ENCODE peak calls at places on chromosomes 7 and 10, in four cellular contexts. Y, J, Q and F are unnamed samples.

GRCh38 chr10:131656009-131656408 is 244.8 kb upstream of the PPP2R2D start:
- DNase-seq in Y (no peak), Q (no peak), J (no peak), F (no peak)

GRCh38 chr7:108515013-108515412 is 10.9 kb downstream of the PNPLA8 start:
- DNase-seq in Q (no peak), J (no peak), Y (no peak), F (no peak)

GRCh38 chr7:108415821-108416536 is 40.3 kb downstream of the NRCAM start:
- DNase-seq in J (peak; percentile 20), Y (no peak), Q (no peak), F (no peak)

GRCh38 chr7:96778263-96778662 is 68.6 kb upstream of the SEM1 start:
- DNase-seq in J (peak; percentile 29), Q (no peak), Y (no peak), F (no peak)

GRCh38 chr10:77716943-77717735 is 79.5 kb upstream of the KCNMA1 start:
- DNase-seq in Y (no peak), Q (no peak), J (no peak), F (no peak)

GRCh38 chr10:131453772-131454634 is 142.5 kb upstream of the TCERG1L start:
- DNase-seq in Y (peak; percentile 86), J (peak; percentile 89), Q (no peak), F (peak; percentile 47)

GRCh38 chr10:77970869-77971803 is 44.6 kb upstream of the DLG5 start:
- DNase-seq in Q (no peak), Y (peak; percentile 53), J (peak; percentile 56), F (no peak)

GRCh38 chr7:32890010-32890552 is 1.5 kb downstream of the KBTBD2 start:
- DNase-seq in J (peak; percentile 12), Y (peak; percentile 20), Q (no peak), F (no peak)

GRCh38 chr7:142711722-142712616 is 37.3 kb upstream of the PRSS1 start:
- DNase-seq in J (peak; percentile 36), Q (no peak), Y (no peak), F (peak; percentile 33)

GRCh38 chr10:105950410-105950809 is 1214.1 kb downstream of the SORCS1 start:
- DNase-seq in J (peak; percentile 70), Y (peak; percentile 47), Q (no peak), F (no peak)

GRCh38 chr7:5296627-5297226 is 14.0 kb downstream of the SLC29A4 start:
- DNase-seq in Q (peak; percentile 43), J (peak; percentile 95), Y (no peak), F (peak; percentile 60)

GRCh38 chr7:81280531-81280930 is 361.7 kb upstream of the SEMA3C start:
- DNase-seq in Q (no peak), J (no peak), Y (no peak), F (no peak)

GRCh38 chr10:74078037-74078436 is 72.6 kb downstream of the AP3M1 start:
- DNase-seq in Q (no peak), J (no peak), Y (no peak), F (peak; percentile 51)

GRCh38 chr7:95549818-95550529 is 46.3 kb downstream of the PDK4 start:
- DNase-seq in Q (no peak), Y (peak; percentile 99), J (no peak), F (no peak)

GRCh38 chr7:30159153-30159552 is 24.4 kb downstream of the MTURN start:
- DNase-seq in Q (no peak), J (no peak), Y (no peak), F (no peak)

GRCh38 chr7:12386237-12386839 is 17.3 kb downstream of the VWDE start:
- DNase-seq in Q (no peak), Y (no peak), J (peak; percentile 25), F (no peak)

GRCh38 chr10:83935337-83935736 is 204.0 kb upstream of the GHITM start:
- DNase-seq in Y (no peak), J (no peak), Q (no peak), F (no peak)

GRCh38 chr10:122565766-122566206 is 5.2 kb downstream of the DMBT1 start:
- DNase-seq in Q (no peak), J (peak; percentile 83), Y (peak; percentile 94), F (peak; percentile 46)

GRCh38 chr7:158802535-158803199 is 26.6 kb downstream of the ESYT2 start:
- DNase-seq in J (no peak), Y (no peak), Q (no peak), F (no peak)

GRCh38 chr10:99467236-99467999 is 37.0 kb upstream of the GOT1 start:
- DNase-seq in J (peak; percentile 43), Q (no peak), Y (no peak), F (no peak)

GRCh38 chr7:36037121-36037662 is 115.9 kb upstream of the EEPD1 start:
- DNase-seq in Q (no peak), J (no peak), Y (peak; percentile 48), F (no peak)

GRCh38 chr10:113027230-113027573 is 77.2 kb downstream of the TCF7L2 start:
- DNase-seq in Q (no peak), Y (no peak), J (no peak), F (no peak)

GRCh38 chr10:101217450-101218281 is 11.6 kb downstream of the LBX1 start:
- DNase-seq in J (peak; percentile 96), Q (no peak), Y (no peak), F (no peak)

GRCh38 chr7:41921453-41921912 is 218.6 kb upstream of the INHBA start:
- DNase-seq in Y (peak; percentile 36), J (no peak), Q (no peak), F (no peak)

GRCh38 chr7:24587853-24588252 is 14.6 kb downstream of the PALS2 start:
- DNase-seq in Q (no peak), Y (no peak), J (peak; percentile 70), F (peak; percentile 31)

GRCh38 chr10:11164806-11165590 is 147.3 kb downstream of the CELF2 start:
- DNase-seq in Y (peak; percentile 91), J (peak; percentile 74), Q (peak; percentile 65), F (peak; percentile 65)

GRCh38 chr10:93074597-93075368 is 1.1 kb downstream of the CYP26A1 start:
- DNase-seq in Q (no peak), J (peak; percentile 66), Y (no peak), F (no peak)

GRCh38 chr10:113326160-113327111 is 226.4 kb upstream of the HABP2 start:
- DNase-seq in Y (peak; percentile 56), J (peak; percentile 70), Q (no peak), F (no peak)

GRCh38 chr10:116849271-116850057 is at the start of gene ENO4:
- DNase-seq in Y (peak; percentile 13), J (peak; percentile 97), Q (peak; percentile 44), F (no peak)

GRCh38 chr7:44052771-44053365 is 8.4 kb downstream of the DBNL start:
- DNase-seq in J (no peak), Q (no peak), Y (no peak), F (no peak)

GRCh38 chr10:45461034-45461433 is 87.0 kb downstream of the ALOX5 start:
- DNase-seq in J (no peak), Q (no peak), Y (no peak), F (no peak)

GRCh38 chr7:85237721-85238120 is 50.9 kb upstream of the SEMA3D start:
- DNase-seq in Q (no peak), J (no peak), Y (no peak), F (no peak)
- TF ChIP-seq CTCF in Q (no peak), J (no peak), Y (no peak), F (no peak)

GRCh38 chr7:101775181-101775580 is 42.2 kb upstream of the CUX1 start:
- DNase-seq in Y (no peak), J (no peak), Q (no peak), F (no peak)

GRCh38 chr7:101780281-101780680 is 37.1 kb upstream of the CUX1 start:
- DNase-seq in Q (no peak), Y (no peak), J (no peak), F (no peak)

GRCh38 chr7:101779267-101779666 is 38.2 kb upstream of the CUX1 start:
- DNase-seq in Y (no peak), Q (no peak), J (no peak), F (no peak)

GRCh38 chr7:101781384-101781783 is 36.0 kb upstream of the CUX1 start:
- DNase-seq in Q (no peak), J (no peak), Y (no peak), F (no peak)

DNA sequence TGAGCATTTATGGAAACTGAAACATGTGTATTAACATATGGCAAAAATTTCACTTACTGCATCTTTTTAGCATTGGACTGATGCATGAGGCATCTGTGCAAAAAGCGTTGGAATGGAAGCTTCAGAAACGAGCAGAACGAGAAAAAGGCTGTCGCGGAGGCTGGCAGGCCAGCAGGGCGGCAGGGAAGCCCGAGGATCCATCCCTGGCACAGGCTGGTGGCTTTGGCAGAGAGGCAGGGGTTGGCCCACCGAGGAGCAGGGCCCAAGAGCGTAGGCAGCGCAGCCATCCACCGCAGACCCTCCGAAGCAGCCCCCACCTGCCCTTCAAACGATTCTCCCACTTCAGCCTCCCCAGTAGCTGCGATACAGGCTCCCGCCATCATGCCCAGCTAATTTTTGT is 39.2 kb upstream of the CUX1 start:
- DNase-seq in J (no peak), Y (no peak), Q (no peak), F (no peak)
- TF ChIP-seq CTCF in J (no peak), Y (no peak), Q (no peak), F (no peak)

GRCh38 chr7:50978633-50979215 is 196.0 kb upstream of the GRB10 start:
- DNase-seq in Q (no peak), J (peak; percentile 13), Y (no peak), F (no peak)

GRCh38 chr7:50970092-50970491 is 187.4 kb upstream of the GRB10 start:
- DNase-seq in Y (no peak), Q (no peak), J (no peak), F (no peak)

GRCh38 chr7:50976064-50976463 is 193.4 kb upstream of the GRB10 start:
- DNase-seq in Q (no peak), J (no peak), Y (no peak), F (no peak)

GRCh38 chr7:50974240-50974639 is 191.5 kb upstream of the GRB10 start:
- DNase-seq in Y (no peak), Q (no peak), J (no peak), F (no peak)

GRCh38 chr7:50973814-50974213 is 191.1 kb upstream of the GRB10 start:
- DNase-seq in Q (no peak), Y (no peak), J (no peak), F (no peak)
- TF ChIP-seq CTCF in Q (no peak), Y (no peak), J (no peak), F (no peak)

GRCh38 chr10:110336111-110336721 is 31.5 kb upstream of the SMNDC1 start:
- DNase-seq in Q (no peak), Y (peak; percentile 36), J (peak; percentile 78), F (no peak)
- TF ChIP-seq CTCF in Q (no peak), Y (no peak), J (peak; percentile 28), F (no peak)

DNA sequence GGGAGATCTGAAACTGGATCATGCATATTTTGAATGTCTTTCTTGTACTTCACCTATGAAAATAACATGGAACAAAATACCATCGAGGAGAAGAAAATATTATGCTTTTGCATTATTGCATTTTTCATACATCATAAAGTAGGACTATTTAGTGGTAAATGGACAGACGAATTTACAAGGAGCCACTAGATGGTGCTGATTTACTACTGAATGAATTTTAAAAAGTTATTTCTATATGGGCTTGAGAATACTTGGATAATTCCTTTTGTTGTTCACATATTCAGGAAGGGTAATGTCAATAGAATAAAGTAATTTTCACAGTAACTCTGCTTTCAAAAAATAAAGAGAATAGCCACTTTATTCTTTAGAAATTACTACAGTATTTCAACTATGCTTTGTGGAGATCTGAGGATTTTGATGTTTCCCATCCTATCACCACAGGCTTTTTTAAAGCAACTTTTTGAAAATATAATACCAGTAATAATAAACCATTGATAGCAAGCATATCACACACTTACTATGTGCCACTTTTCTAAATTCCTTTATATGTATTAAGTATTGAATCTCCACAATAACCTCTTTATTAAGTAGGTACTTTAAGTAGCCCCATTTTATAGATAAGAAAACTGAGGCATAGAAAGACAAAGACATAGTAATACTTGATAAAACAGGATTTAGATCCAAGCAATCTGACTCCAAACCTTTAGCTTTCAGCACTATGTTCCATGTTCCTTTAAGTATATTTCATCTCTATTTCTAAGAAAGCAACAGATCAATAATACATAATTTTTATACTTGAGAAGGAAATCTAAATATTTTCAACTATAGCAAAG is 38.6 kb downstream of the NEBL start:
- DNase-seq in Q (no peak), J (no peak), Y (no peak), F (no peak)
- TF ChIP-seq CTCF in Q (no peak), J (peak; percentile 72), Y (peak; percentile 40), F (no peak)